ENCODE peak calls at places on chromosomes 4 and X, in six cellular contexts. M, K, N, Y, Q and Z are unnamed samples.

GRCh38 chr4:54001558-54002365 is 62.6 kb downstream of the CHIC2 start:
- DNase-seq in M (no peak), K (no peak), N (no peak), Y (no peak), Q (no peak), Z (no peak)

GRCh38 chrX:123976671-123977316 is 15.3 kb downstream of the STAG2 start:
- DNase-seq in M (no peak), K (peak), N (no peak), Y (peak), Q (no peak), Z (no peak)

GRCh38 chr4:108264693-108265092 is 96.0 kb upstream of the LEF1 start:
- DNase-seq in M (no peak), K (no peak), N (no peak), Y (no peak), Q (no peak), Z (no peak)

GRCh38 chr4:1802151-1802715 is 9.1 kb downstream of the FGFR3 start:
- DNase-seq in M (no peak), K (no peak), N (no peak), Y (peak), Q (no peak), Z (no peak)

GRCh38 chr4:69104719-69105275 is 8.5 kb downstream of the UGT2B7 start:
- DNase-seq in M (no peak), K (no peak), N (no peak), Y (no peak), Q (no peak), Z (no peak)

GRCh38 chrX:21623778-21624501 is 34.2 kb downstream of the KLHL34 start:
- DNase-seq in M (no peak), K (no peak), N (no peak), Y (no peak), Q (no peak), Z (no peak)

GRCh38 chr4:23355263-23355662 is 534.6 kb downstream of the PPARGC1A start:
- DNase-seq in M (no peak), K (no peak), N (no peak), Y (no peak), Q (no peak), Z (no peak)

GRCh38 chr4:2457481-2458295 is 11.2 kb upstream of the RNF4 start:
- DNase-seq in M (no peak), K (no peak), N (no peak), Y (no peak), Q (no peak), Z (no peak)

GRCh38 chr4:69977582-69977981 is 12.1 kb upstream of the CSN2 start:
- DNase-seq in M (no peak), K (no peak), N (peak), Y (peak), Q (no peak), Z (no peak)

GRCh38 chr4:150723727-150724411 is 141.9 kb downstream of the MAB21L2 start:
- DNase-seq in M (no peak), K (no peak), N (no peak), Y (no peak), Q (no peak), Z (no peak)

GRCh38 chr4:101306764-101307615 is 40.3 kb downstream of the PPP3CA start:
- DNase-seq in M (no peak), K (no peak), N (no peak), Y (no peak), Q (no peak), Z (no peak)

GRCh38 chr4:25970241-25970675 is 56.2 kb downstream of the SMIM20 start:
- DNase-seq in M (no peak), K (peak), N (no peak), Y (peak), Q (no peak), Z (peak)

GRCh38 chr4:25442863-25443307 is 65.8 kb downstream of the ANAPC4 start:
- DNase-seq in M (no peak), K (no peak), N (no peak), Y (no peak), Q (no peak), Z (no peak)

GRCh38 chr4:131316086-131316485 is 1833.0 kb upstream of the PCDH10 start:
- DNase-seq in M (no peak), K (no peak), N (no peak), Y (peak), Q (no peak), Z (no peak)

GRCh38 chrX:49039598-49040375 is 3.4 kb downstream of the TFE3 start:
- DNase-seq in M (no peak), K (peak), N (peak), Y (peak), Q (peak), Z (peak)

GRCh38 chrX:131621650-131622049 is 77.8 kb downstream of the OR13H1 start:
- DNase-seq in M (no peak), K (no peak), N (no peak), Y (no peak), Q (no peak), Z (no peak)

GRCh38 chrX:97482901-97483300 is 599.2 kb downstream of the RPA4 start:
- DNase-seq in M (no peak), K (no peak), N (no peak), Y (no peak), Q (no peak), Z (no peak)

GRCh38 chr4:27721193-27721592 is 860.6 kb downstream of the STIM2 start:
- DNase-seq in M (no peak), K (no peak), N (peak), Y (no peak), Q (no peak), Z (no peak)

GRCh38 chr4:146389561-146389960 is 132.2 kb downstream of the SLC10A7 start:
- DNase-seq in M (no peak), K (peak), N (no peak), Y (no peak), Q (no peak), Z (no peak)

GRCh38 chr4:96784336-96784735 is 944.4 kb downstream of the PDHA2 start:
- DNase-seq in M (no peak), K (no peak), N (no peak), Y (no peak), Q (no peak), Z (no peak)

GRCh38 chr4:24930136-24930535 is 17.3 kb upstream of the CCDC149 start:
- DNase-seq in M (no peak), K (no peak), N (no peak), Y (peak), Q (no peak), Z (no peak)

GRCh38 chr4:118823471-118823870 is 12.5 kb downstream of the SEC24D start:
- DNase-seq in M (no peak), K (no peak), N (no peak), Y (no peak), Q (no peak), Z (no peak)

GRCh38 chrX:14607446-14607845 is 78.1 kb downstream of the GLRA2 start:
- DNase-seq in M (no peak), K (no peak), N (no peak), Y (no peak), Q (no peak), Z (no peak)

GRCh38 chr4:7031526-7032449 is 11.4 kb upstream of the TADA2B start:
- DNase-seq in M (no peak), K (no peak), N (no peak), Y (no peak), Q (no peak), Z (no peak)

GRCh38 chrX:13074297-13075262 is 30.2 kb upstream of the FAM9C start:
- DNase-seq in M (no peak), K (no peak), N (no peak), Y (no peak), Q (no peak), Z (no peak)

GRCh38 chr4:76305971-76306881 is at the start of gene STBD1:
- DNase-seq in M (peak), K (peak), N (no peak), Y (peak), Q (peak), Z (no peak)

GRCh38 chrX:70172226-70172625 is 5.1 kb upstream of the DGAT2L6 start:
- DNase-seq in M (no peak), K (no peak), N (no peak), Y (no peak), Q (no peak), Z (no peak)

GRCh38 chrX:48958635-48959094 is 1.3 kb upstream of the OTUD5 start:
- DNase-seq in M (no peak), K (peak), N (no peak), Y (peak), Q (peak), Z (no peak)

GRCh38 chr4:127601029-127601428 is 31.7 kb upstream of the INTU start:
- DNase-seq in M (no peak), K (no peak), N (no peak), Y (peak), Q (no peak), Z (no peak)

GRCh38 chr4:140049024-140049923 is 104.7 kb downstream of the MAML3 start:
- DNase-seq in M (no peak), K (peak), N (peak), Y (peak), Q (peak), Z (no peak)

GRCh38 chr4:176752191-176752749 is 40.5 kb downstream of the VEGFC start:
- DNase-seq in M (no peak), K (no peak), N (no peak), Y (no peak), Q (no peak), Z (no peak)

GRCh38 chr4:53905935-53906377 is 158.4 kb downstream of the CHIC2 start:
- DNase-seq in M (no peak), K (peak), N (peak), Y (peak), Q (no peak), Z (peak)

GRCh38 chr4:76758996-76759395 is 138.9 kb downstream of the SOWAHB start:
- DNase-seq in M (no peak), K (no peak), N (no peak), Y (no peak), Q (no peak), Z (no peak)

GRCh38 chrX:31130457-31131215 is 58.8 kb upstream of the FTHL17 start:
- DNase-seq in M (no peak), K (no peak), N (peak), Y (peak), Q (no peak), Z (no peak)

GRCh38 chr4:1500231-1500965 is 94.2 kb upstream of the NKX1-1 start:
- DNase-seq in M (no peak), K (no peak), N (no peak), Y (no peak), Q (no peak), Z (no peak)

GRCh38 chr4:94298725-94299252 is 43.8 kb downstream of the HPGDS start:
- DNase-seq in M (no peak), K (no peak), N (no peak), Y (no peak), Q (no peak), Z (no peak)